ENCODE peak calls at places on chromosomes 13 and 19, in eight cellular contexts. N, A, K, T, H, J, G and Z are unnamed samples.

GRCh38 chr19:54558339-54558738 is 15.3 kb upstream of the LILRA2 start:
- DNase-seq in N (no peak), A (no peak), K (no peak), T (no peak), H (no peak), J (no peak), G (no peak), Z (no peak)

GRCh38 chr13:24668955-24669354 is 11.3 kb upstream of the ATP12A start:
- DNase-seq in N (no peak), A (no peak), K (no peak), T (no peak), H (no peak), J (no peak), G (no peak), Z (no peak)

GRCh38 chr19:46609511-46610412 is 8.6 kb downstream of the CALM3 start:
- DNase-seq in N (no peak), A (peak; percentile 13), K (no peak), T (peak; percentile 61), H (no peak), J (no peak), G (peak; percentile 39), Z (no peak)

GRCh38 chr19:41785653-41786052 is 10.7 kb upstream of the CEACAM3 start:
- DNase-seq in N (peak; percentile 64), A (no peak), K (no peak), T (no peak), H (peak; percentile 39), J (peak; percentile 63), G (no peak), Z (no peak)

GRCh38 chr19:57633832-57634131 is 814 bp downstream of the ZNF211 start:
- DNase-seq in N (no peak), A (no peak), K (no peak), T (no peak), H (no peak), J (no peak), G (no peak), Z (no peak)

GRCh38 chr13:40348096-40348679 is 318.3 kb downstream of the FOXO1 start:
- DNase-seq in N (peak; percentile 39), A (no peak), K (no peak), T (no peak), H (no peak), J (no peak), G (no peak), Z (no peak)

GRCh38 chr13:35210234-35210633 is 266.3 kb downstream of the MAB21L1 start:
- DNase-seq in N (no peak), A (no peak), K (no peak), T (no peak), H (no peak), J (no peak), G (no peak), Z (no peak)

GRCh38 chr13:50713849-50714248 is 129.6 kb downstream of the DLEU7 start:
- DNase-seq in N (peak; percentile 98), A (no peak), K (no peak), T (no peak), H (no peak), J (no peak), G (no peak), Z (no peak)

GRCh38 chr13:99066219-99066618 is 88.4 kb upstream of the DOCK9 start:
- DNase-seq in N (no peak), A (no peak), K (no peak), T (no peak), H (no peak), J (no peak), G (no peak), Z (no peak)
- H3K27ac ChIP-seq in N (no peak overlapping the region), A (peak overlapping the region; percentile 63), K (no peak overlapping the region), T (no peak overlapping the region), H (no peak overlapping the region), J (no peak overlapping the region), G (no peak overlapping the region), Z (no peak overlapping the region)

GRCh38 chr13:58160980-58161379 is 529.4 kb downstream of the PCDH17 start:
- DNase-seq in N (no peak), A (no peak), K (no peak), T (no peak), H (no peak), J (no peak), G (no peak), Z (no peak)
- H3K9me3 ChIP-seq in N (no peaks in the 10 kb centered on the region), A (no peaks in the 10 kb centered on the region), K (no peaks in the 10 kb centered on the region), T (no peaks in the 10 kb centered on the region), H (no peaks in the 10 kb centered on the region), J (no peaks in the 10 kb centered on the region), G (no peaks in the 10 kb centered on the region), Z (no peaks in the 10 kb centered on the region)

GRCh38 chr19:21474671-21475181 is 30.7 kb upstream of the ZNF429 start:
- DNase-seq in N (peak; percentile 69), A (peak; percentile 82), K (peak; percentile 66), T (peak; percentile 84), H (peak; percentile 81), J (peak; percentile 87), G (peak; percentile 93), Z (peak; percentile 20)
- H3K27ac ChIP-seq in N (no peak overlapping the region), A (no peak overlapping the region), K (no peak overlapping the region), T (no peak overlapping the region), H (no peak overlapping the region), J (no peak overlapping the region), G (no peak overlapping the region), Z (no peak overlapping the region)

GRCh38 chr13:43266953-43267615 is 243.7 kb downstream of the DNAJC15 start:
- DNase-seq in N (no peak), A (no peak), K (no peak), T (no peak), H (no peak), J (no peak), G (no peak), Z (no peak)
- H3K9me3 ChIP-seq in N (no peaks in the 10 kb centered on the region), A (no peaks in the 10 kb centered on the region), K (no peaks in the 10 kb centered on the region), T (no peaks in the 10 kb centered on the region), H (no peaks in the 10 kb centered on the region), J (no peaks in the 10 kb centered on the region), G (no peaks in the 10 kb centered on the region), Z (no peaks in the 10 kb centered on the region)